ENCODE peak calls at places on chromosomes 6 and 20, in four cellular contexts. A is fibroblast of lung, W is astrocyte, E is mammary epithelial cell. V is an unnamed sample. For H3K4me1, the result is how much of the 10 kb centered on the place peaks cover.

GRCh38 chr6:13766201-13766634 is 48.1 kb downstream of the MCUR1 start:
- DNase-seq in A (peak), W (peak), E (peak), V (no peak)

GRCh38 chr20:367486-367887 is 13.1 kb upstream of the TRIB3 start:
- DNase-seq in A (no peak), W (no peak), E (no peak), V (no peak)

GRCh38 chr20:38731738-38732113 is 7.4 kb downstream of the SLC32A1 start:
- DNase-seq in A (no peak), W (no peak), E (no peak), V (no peak)

GRCh38 chr6:145380186-145380585 is 355.1 kb downstream of the EPM2A start:
- DNase-seq in A (peak), W (no peak), E (no peak), V (no peak)

GRCh38 chr6:85744571-85744970 is 101.9 kb upstream of the SYNCRIP start:
- DNase-seq in A (no peak), W (no peak), E (no peak), V (no peak)

GRCh38 chr6:105836889-105837288 is 249.2 kb upstream of the PRDM1 start:
- DNase-seq in A (peak), W (no peak), E (no peak), V (no peak)

GRCh38 chr6:142648526-142648925 is 296.4 kb downstream of the HIVEP2 start:
- DNase-seq in A (no peak), W (no peak), E (no peak), V (no peak)

GRCh38 chr6:113854531-113855499 is 2.3 kb upstream of the MARCKS start:
- DNase-seq in A (peak), W (peak), E (peak), V (no peak)

GRCh38 chr20:6974819-6975218 is 207.3 kb downstream of the BMP2 start:
- DNase-seq in A (no peak), W (no peak), E (no peak), V (no peak)

GRCh38 chr6:105005446-105005845 is 48.5 kb downstream of the LIN28B start:
- DNase-seq in A (no peak), W (no peak), E (no peak), V (no peak)

GRCh38 chr6:129590408-129591022 is 119.5 kb downstream of the ARHGAP18 start:
- DNase-seq in A (peak), W (peak), E (peak), V (no peak)

GRCh38 chr6:65566117-65566516 is 140.9 kb downstream of the EYS start:
- DNase-seq in A (no peak), W (no peak), E (no peak), V (no peak)

GRCh38 chr6:129340983-129341382 is 369.0 kb downstream of the ARHGAP18 start:
- DNase-seq in A (peak), W (peak), E (peak), V (no peak)

GRCh38 chr6:89356644-89357043 is 4.1 kb upstream of the UBE2J1 start:
- DNase-seq in A (no peak), W (no peak), E (no peak), V (no peak)

GRCh38 chr6:131946404-131946991 is 4.7 kb downstream of the CCN2 start:
- DNase-seq in A (peak), W (peak), E (no peak), V (no peak)

GRCh38 chr20:33788351-33789049 is 22.6 kb upstream of the CHMP4B start:
- DNase-seq in A (no peak), W (no peak), E (no peak), V (no peak)

GRCh38 chr6:151723152-151723551 is 84.3 kb upstream of the ESR1 start:
- DNase-seq in A (no peak), W (no peak), E (no peak), V (no peak)

GRCh38 chr6:28558629-28559028 is 32.9 kb downstream of the GPX5 start:
- DNase-seq in A (no peak), W (no peak), E (no peak), V (no peak)

GRCh38 chr6:79230149-79230548 is 4.3 kb downstream of the HMGN3 start:
- DNase-seq in A (peak), W (no peak), E (no peak), V (no peak)

GRCh38 chr6:128259036-128259734 is 261.2 kb downstream of the PTPRK start:
- DNase-seq in A (no peak), W (no peak), E (no peak), V (no peak)

GRCh38 chr6:74946961-74947360 is 258.9 kb downstream of the COL12A1 start:
- DNase-seq in A (peak), W (peak), E (peak), V (no peak)

GRCh38 chr20:44111712-44112335 is 75.2 kb downstream of the JPH2 start:
- DNase-seq in A (peak), W (peak), E (peak), V (no peak)

GRCh38 chr20:44110816-44111568 is 76.0 kb downstream of the JPH2 start:
- DNase-seq in A (no peak), W (no peak), E (no peak), V (no peak)

GRCh38 chr20:44112456-44112855 is 74.5 kb downstream of the JPH2 start:
- DNase-seq in A (no peak), W (no peak), E (no peak), V (no peak)

GRCh38 chr20:44112889-44113641 is 73.9 kb downstream of the JPH2 start:
- DNase-seq in A (no peak), W (no peak), E (no peak), V (no peak)

GRCh38 chr20:44109951-44110361 is 77.0 kb downstream of the JPH2 start:
- DNase-seq in A (no peak), W (peak), E (no peak), V (no peak)
- TF ChIP-seq CTCF in A (peak), W (no peak), E (peak), V (no peak)

GRCh38 chr6:134722429-134722828 is 227.5 kb downstream of the ALDH8A1 start:
- DNase-seq in A (no peak), W (no peak), E (no peak), V (no peak)

GRCh38 chr6:134721095-134721400 is 228.9 kb downstream of the ALDH8A1 start:
- DNase-seq in A (no peak), W (no peak), E (no peak), V (no peak)

GRCh38 chr6:134722996-134723871 is 226.7 kb downstream of the ALDH8A1 start:
- DNase-seq in A (peak), W (no peak), E (no peak), V (no peak)

GRCh38 chr6:134719850-134720249 is 230.1 kb downstream of the ALDH8A1 start:
- DNase-seq in A (no peak), W (no peak), E (no peak), V (no peak)

DNA sequence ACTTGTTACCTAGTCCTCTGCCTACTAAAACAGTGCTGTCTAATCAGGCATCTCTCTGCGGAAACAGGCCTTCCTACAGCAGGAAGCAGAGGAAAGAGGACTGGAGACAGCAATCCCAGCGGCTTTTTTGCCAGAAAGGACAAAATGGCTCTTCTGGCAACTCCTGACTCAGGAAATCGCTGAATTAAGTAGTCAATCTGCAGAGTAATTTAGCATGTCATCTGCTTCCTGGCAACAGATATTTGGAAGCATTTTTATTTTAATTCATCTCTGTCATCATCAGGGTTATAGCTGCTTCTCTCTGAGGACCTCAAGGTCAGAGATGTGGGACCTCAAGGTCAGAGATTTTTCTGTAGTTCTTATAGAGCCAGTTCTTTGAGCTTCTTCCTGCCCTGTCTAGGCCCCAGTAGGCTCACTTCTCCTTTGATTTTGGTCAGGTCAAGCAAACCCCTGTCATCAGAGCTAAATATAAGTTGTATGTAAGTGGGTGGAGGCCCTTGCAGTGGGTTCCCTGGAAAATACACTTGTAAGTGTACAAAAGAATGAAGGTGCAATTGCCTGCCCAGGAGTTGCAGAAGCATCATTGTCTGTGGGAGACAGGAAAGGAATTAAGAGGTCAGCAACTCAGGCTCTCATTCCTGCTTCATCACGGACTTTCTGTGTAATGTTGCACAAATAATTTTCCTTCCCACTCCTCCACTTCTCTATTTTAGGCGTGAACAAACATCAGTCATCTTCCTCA is 229.4 kb downstream of the ALDH8A1 start:
- DNase-seq in A (no peak), W (no peak), E (no peak), V (no peak)
- H3K9ac ChIP-seq in A (no peak), W (no peak), E (no peak), V (no peak)

GRCh38 chr6:134245691-134246090 is 72.2 kb downstream of the SGK1 start:
- DNase-seq in A (no peak), W (no peak), E (peak), V (no peak)

GRCh38 chr6:134247271-134247833 is 70.6 kb downstream of the SGK1 start:
- DNase-seq in A (no peak), W (no peak), E (peak), V (no peak)

GRCh38 chr6:134247854-134248580 is 69.9 kb downstream of the SGK1 start:
- DNase-seq in A (no peak), W (no peak), E (no peak), V (no peak)

GRCh38 chr6:134240664-134241431 is 77.1 kb downstream of the SGK1 start:
- DNase-seq in A (no peak), W (no peak), E (peak), V (peak)

DNA sequence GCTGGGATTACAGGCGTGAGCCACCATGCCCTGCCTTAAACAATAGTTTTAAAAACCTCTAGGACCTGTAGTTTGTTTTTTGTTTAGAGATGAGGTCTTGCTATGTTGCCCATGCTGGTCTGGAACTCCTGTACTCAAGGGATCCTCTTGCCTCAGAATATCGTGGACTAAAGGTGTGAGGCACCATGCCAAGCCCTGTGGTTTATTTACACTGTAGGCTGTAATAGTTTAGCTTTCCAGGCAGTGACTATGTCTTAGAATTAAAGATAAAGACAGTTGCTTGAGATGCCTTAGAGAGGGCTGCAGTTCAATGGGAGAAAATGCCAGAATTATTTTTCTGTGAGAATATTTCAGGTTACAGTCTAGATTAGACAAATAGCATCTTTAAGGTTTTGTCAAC is 72.9 kb downstream of the SGK1 start:
- DNase-seq in A (peak), W (peak), E (peak), V (no peak)
- H3K4me1 ChIP-seq in A (under half), W (under half), E (under half), V (under half)

GRCh38 chr6:26594730-26595632 is 1.8 kb upstream of the ABT1 start:
- DNase-seq in A (peak), W (peak), E (peak), V (peak)

GRCh38 chr6:26594128-26594493 is 2.6 kb upstream of the ABT1 start:
- DNase-seq in A (no peak), W (no peak), E (no peak), V (no peak)

GRCh38 chr6:26592649-26593048 is 4.1 kb upstream of the ABT1 start:
- DNase-seq in A (no peak), W (no peak), E (no peak), V (no peak)

GRCh38 chr6:26595669-26596269 is 984 bp upstream of the ABT1 start:
- DNase-seq in A (peak), W (peak), E (peak), V (peak)

GRCh38 chr6:26593278-26594127 is 3.2 kb upstream of the ABT1 start:
- DNase-seq in A (no peak), W (no peak), E (no peak), V (no peak)
- TF ChIP-seq CTCF in A (no peak), W (no peak), E (no peak), V (no peak)

GRCh38 chr20:47275548-47275947 is 81.0 kb downstream of the ZMYND8 start:
- DNase-seq in A (no peak), W (no peak), E (no peak), V (no peak)
- H3K9ac ChIP-seq in A (no peak), W (peak), E (no peak), V (peak)

V was measured in keratinocyte.